ENCODE peak calls at places on chromosomes 3 and 15, in six cellular contexts. S is AG20443, D is GM13976, Q is T-helper 9 cell, A is GM12865, B is Ammon's horn. C is an unnamed sample.

GRCh38 chr15:42140383-42141070 is 15.9 kb downstream of the PLA2G4F start:
- DNase-seq in Q (no peak), D (no peak), B (no peak), S (no peak), A (no peak), C (no peak)

GRCh38 chr3:99578339-99578970 is 59.9 kb upstream of the COL8A1 start:
- DNase-seq in Q (no peak), A (no peak), B (no peak), S (no peak), D (no peak), C (no peak)

GRCh38 chr15:57914350-57915055 is 151.0 kb downstream of the ALDH1A2 start:
- DNase-seq in Q (no peak), S (no peak), A (no peak), B (no peak), D (no peak), C (no peak)

GRCh38 chr15:77107531-77108355 is 36.8 kb upstream of the TSPAN3 start:
- DNase-seq in S (peak), A (peak), Q (no peak), B (peak), D (peak), C (peak)

GRCh38 chr3:139506792-139507191 is 30.5 kb upstream of the RBP2 start:
- DNase-seq in A (no peak), B (peak), Q (no peak), S (no peak), D (no peak), C (peak)

GRCh38 chr15:38069001-38069400 is 134.6 kb downstream of the TMCO5A start:
- DNase-seq in A (peak), B (peak), Q (no peak), D (peak), S (peak), C (no peak)

GRCh38 chr15:23854535-23855252 is 167.6 kb upstream of the NDN start:
- DNase-seq in B (no peak), S (no peak), A (no peak), Q (no peak), D (no peak), C (no peak)

GRCh38 chr3:7744850-7745249 is 756.8 kb upstream of the LMCD1 start:
- DNase-seq in Q (no peak), B (no peak), D (no peak), S (no peak), A (no peak), C (no peak)

GRCh38 chr3:157501863-157502262 is 1.4 kb downstream of the VEPH1 start:
- DNase-seq in A (no peak), S (no peak), Q (no peak), B (no peak), D (no peak), C (no peak)

GRCh38 chr3:112471926-112472325 is 27.3 kb downstream of the BTLA start:
- DNase-seq in D (no peak), B (no peak), S (no peak), A (no peak), Q (no peak), C (no peak)

GRCh38 chr15:74320358-74321247 is 46.8 kb downstream of the CYP11A1 start:
- DNase-seq in S (peak), A (peak), Q (peak), B (peak), D (peak), C (no peak)

GRCh38 chr3:69079269-69080159 is 651 bp downstream of the UBA3 start:
- DNase-seq in A (peak), Q (no peak), S (peak), B (no peak), D (no peak), C (no peak)

GRCh38 chr3:148815316-148815715 is 12.3 kb upstream of the CPB1 start:
- DNase-seq in D (no peak), S (no peak), B (no peak), Q (no peak), A (no peak), C (no peak)

GRCh38 chr15:28133281-28133680 is 34.2 kb upstream of the OCA2 start:
- DNase-seq in Q (no peak), B (no peak), A (no peak), D (no peak), S (no peak), C (no peak)

GRCh38 chr15:62994439-62994838 is 48.1 kb upstream of the TPM1 start:
- DNase-seq in D (no peak), B (no peak), S (no peak), Q (no peak), A (no peak), C (no peak)

GRCh38 chr3:44893097-44893496 is 18.7 kb downstream of the TGM4 start:
- DNase-seq in B (no peak), S (peak), D (no peak), A (no peak), Q (no peak), C (no peak)

GRCh38 chr3:50487181-50487580 is 16.3 kb downstream of the CACNA2D2 start:
- DNase-seq in A (no peak), D (no peak), B (no peak), Q (no peak), S (no peak), C (no peak)

GRCh38 chr3:33096103-33096868 is 660 bp downstream of the GLB1 start:
- DNase-seq in B (peak), Q (peak), D (peak), A (peak), S (peak), C (peak)

C was measured in midbrain.